ENCODE peak calls at places on chromosomes 2 and 18, in nine cellular contexts. R is ovary; F is OCI-LY7; T is substantia nigra; P is effector memory CD4-positive, alpha-beta T cell; I is aorta; H is psoas muscle; Y is gastrocnemius medialis; N is endodermal cell. G is an unnamed sample.

GRCh38 chr18:12036201-12036751 is 55.0 kb downstream of the IMPA2 start:
- DNase-seq in Y (no peak), P (no peak), H (no peak), F (no peak), R (no peak), I (no peak), N (no peak), T (no peak), G (no peak)

GRCh38 chr2:31739156-31739555 is 158.4 kb upstream of the SRD5A2 start:
- DNase-seq in Y (no peak), F (no peak), H (no peak), P (no peak), T (no peak), I (no peak), R (no peak), N (no peak), G (no peak)

GRCh38 chr2:120736955-120737801 is 1.5 kb downstream of the GLI2 start:
- DNase-seq in P (no peak), F (no peak), H (peak), N (peak), I (peak), Y (no peak), R (peak), T (no peak), G (no peak)

GRCh38 chr2:36545871-36546416 is 52.0 kb downstream of the FEZ2 start:
- DNase-seq in P (no peak), N (no peak), H (no peak), R (no peak), I (no peak), F (no peak), T (no peak), Y (no peak), G (no peak)

GRCh38 chr2:230877737-230878598 is 13.2 kb downstream of the ITM2C start:
- DNase-seq in I (peak), R (no peak), T (no peak), P (no peak), N (peak), F (no peak), Y (no peak), H (no peak), G (peak)

GRCh38 chr2:98895901-98896300 is 40.1 kb downstream of the CRACDL start:
- DNase-seq in P (no peak), F (no peak), N (no peak), H (no peak), T (no peak), R (no peak), I (no peak), Y (no peak), G (no peak)

GRCh38 chr2:232502513-232502900 is 14.9 kb upstream of the ECEL1 start:
- DNase-seq in R (no peak), P (no peak), F (no peak), H (no peak), T (no peak), Y (no peak), I (no peak), N (no peak), G (no peak)

GRCh38 chr18:36176739-36177138 is 10.6 kb upstream of the MOCOS start:
- DNase-seq in T (no peak), P (no peak), N (no peak), Y (no peak), I (no peak), R (no peak), F (no peak), H (no peak), G (no peak)

GRCh38 chr2:24919100-24919976 is 699 bp downstream of the ADCY3 start:
- DNase-seq in I (peak), H (peak), N (peak), T (no peak), P (peak), R (no peak), F (peak), Y (no peak), G (peak)

GRCh38 chr2:20419752-20420151 is 27.1 kb upstream of the RHOB start:
- DNase-seq in F (no peak), N (no peak), Y (no peak), H (no peak), T (no peak), P (no peak), I (no peak), R (no peak), G (no peak)

GRCh38 chr2:214465386-214466146 is 54.7 kb downstream of the VWC2L start:
- DNase-seq in N (no peak), F (no peak), R (no peak), H (peak), T (no peak), Y (peak), P (no peak), I (peak), G (no peak)

GRCh38 chr18:8988262-8988871 is 114.1 kb upstream of the NDUFV2 start:
- DNase-seq in F (peak), T (peak), H (peak), N (peak), Y (no peak), R (peak), P (peak), I (peak), G (peak)

GRCh38 chr2:135820003-135820618 is 16.9 kb downstream of the LCT start:
- DNase-seq in F (no peak), H (no peak), P (no peak), N (no peak), I (no peak), R (no peak), Y (no peak), T (no peak), G (peak)

GRCh38 chr2:201758873-201759272 is 21.9 kb downstream of the ALS2 start:
- DNase-seq in N (no peak), Y (no peak), F (no peak), P (no peak), H (no peak), R (no peak), I (no peak), T (no peak), G (no peak)

DNA sequence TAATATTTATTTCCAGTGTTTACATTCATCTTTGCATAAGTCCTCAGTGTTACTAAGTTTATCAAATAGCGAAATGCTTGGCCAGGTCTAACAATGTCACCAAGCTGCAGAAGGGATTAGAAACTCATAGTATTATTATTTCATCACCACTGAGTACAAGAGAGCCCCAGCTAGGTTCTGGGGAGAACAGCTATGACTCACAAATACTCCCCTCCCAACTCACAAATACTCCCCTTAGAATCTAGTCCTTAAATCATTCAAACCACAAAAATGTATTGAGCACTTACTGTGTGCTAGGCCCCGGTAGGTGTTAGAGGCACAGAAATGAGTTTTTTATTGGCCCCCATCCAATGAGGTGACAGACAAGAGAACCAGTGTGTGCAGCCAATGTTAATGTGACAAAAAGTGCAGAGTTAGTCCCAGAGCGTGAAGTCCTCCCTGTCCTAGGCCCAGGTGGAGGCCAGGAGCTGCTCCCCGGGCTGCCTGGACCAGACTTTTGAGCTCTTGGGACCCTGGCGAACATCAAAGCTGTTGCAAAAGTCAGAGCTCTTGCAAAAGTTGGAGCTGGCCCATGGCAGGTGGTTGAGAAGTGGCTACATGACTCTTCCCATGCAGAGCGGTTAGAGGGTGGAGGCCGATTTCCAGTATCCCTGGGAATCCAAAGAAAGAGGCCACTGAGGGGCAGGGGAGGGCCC is 9.8 kb downstream of the STEAP3 start:
- DNase-seq in T (no peak), N (no peak), F (no peak), H (peak), I (no peak), R (no peak), P (no peak), Y (peak), G (no peak)
- H3K27ac ChIP-seq in T (no peak), N (no peak), F (no peak), H (peak), I (no peak), R (no peak), P (no peak), Y (peak), G (no peak)

DNA sequence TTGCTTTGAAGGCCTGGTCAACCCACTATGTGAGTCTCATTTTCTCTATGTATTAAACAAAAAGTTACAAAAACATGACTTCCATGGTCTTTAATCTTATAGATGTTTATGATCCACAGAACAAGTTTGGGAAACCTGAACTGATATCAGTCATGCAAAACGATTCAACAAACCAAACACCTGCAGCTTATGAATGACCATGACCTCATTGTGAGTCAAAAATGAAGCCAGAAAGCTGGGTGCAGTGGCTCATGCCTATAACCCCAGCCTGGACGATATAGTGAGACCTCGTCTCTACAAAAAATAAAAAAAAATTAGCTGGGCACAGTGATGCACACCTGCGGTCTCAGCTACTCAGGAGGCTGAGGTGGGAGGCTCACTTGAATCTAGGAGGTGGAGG is 270.4 kb upstream of the CCDC68 start:
- DNase-seq in N (no peak), H (no peak), R (no peak), I (no peak), T (no peak), F (no peak), Y (no peak), P (no peak), G (no peak)
- H3K27ac ChIP-seq in N (no peak), H (no peak), R (no peak), I (no peak), T (no peak), F (no peak), Y (no peak), P (no peak), G (no peak)

GRCh38 chr2:177169810-177170514 is 42.6 kb upstream of the HNRNPA3 start:
- DNase-seq in H (no peak), F (no peak), I (no peak), T (no peak), Y (no peak), P (no peak), R (no peak), N (no peak), G (no peak)
- H3K27ac ChIP-seq in H (no peak), F (no peak), I (peak), T (no peak), Y (no peak), P (no peak), R (no peak), N (peak), G (no peak)

DNA sequence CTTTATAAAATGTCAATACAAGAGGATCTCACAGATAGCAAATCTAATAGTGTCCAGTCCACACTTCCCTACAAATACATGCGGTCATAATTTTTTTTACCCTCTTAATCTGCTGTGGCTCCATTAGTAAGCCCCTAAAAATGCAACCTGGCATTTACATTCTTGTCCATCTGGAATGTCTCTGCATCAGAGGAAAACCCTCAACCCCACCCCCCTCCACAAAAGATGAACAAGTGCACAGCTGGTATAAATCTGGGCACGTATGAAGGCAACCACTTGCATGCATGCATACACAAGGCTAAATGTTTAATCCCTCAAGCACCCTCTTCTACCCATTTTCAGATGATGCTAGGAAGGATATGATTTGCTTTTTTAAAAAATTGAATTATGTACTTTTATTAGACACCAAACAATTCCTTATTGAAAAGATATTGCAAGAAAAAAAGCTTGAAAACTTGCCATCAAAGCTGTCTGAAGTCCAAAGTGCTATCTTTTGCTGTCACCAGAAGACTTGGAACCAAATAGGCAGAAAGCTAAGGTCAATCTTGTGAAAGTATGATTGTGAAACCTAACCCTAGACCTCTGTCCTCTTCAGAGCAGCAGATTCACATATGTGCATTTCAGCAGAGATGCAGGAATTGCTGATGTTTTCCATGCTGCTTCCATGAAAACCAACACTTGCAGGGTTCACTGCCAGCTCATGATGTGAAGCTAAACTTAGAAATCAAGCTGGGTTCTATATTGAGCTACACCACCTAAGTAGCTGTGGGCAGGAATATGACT is 39.0 kb downstream of the IRS1 start:
- DNase-seq in N (no peak), F (no peak), H (no peak), T (no peak), Y (peak), I (no peak), P (no peak), R (no peak), G (no peak)
- H3K27ac ChIP-seq in N (no peak), F (no peak), H (peak), T (no peak), Y (peak), I (no peak), P (no peak), R (no peak), G (no peak)

DNA sequence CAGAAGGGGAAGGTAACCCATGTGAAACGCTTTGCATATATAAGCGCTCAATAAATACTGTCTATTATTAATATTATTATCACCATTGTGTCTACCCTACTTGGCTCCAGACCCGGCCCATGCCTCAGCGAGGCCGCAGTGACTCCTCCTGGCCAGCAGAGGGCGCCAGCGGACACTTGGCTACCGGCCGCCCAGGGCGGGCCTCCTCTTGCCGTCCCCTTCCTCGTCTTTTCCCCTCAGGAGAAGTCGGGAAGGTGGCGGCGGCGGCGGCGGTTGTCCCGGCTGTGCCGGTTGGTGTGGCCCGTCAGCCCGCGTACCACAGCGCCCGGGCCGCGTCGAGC is at the start of gene AGFG1:
- DNase-seq in I (peak), P (peak), R (peak), H (peak), F (peak), Y (peak), N (peak), T (peak), G (peak)
- H3K27ac ChIP-seq in I (peak), P (peak), R (peak), H (peak), F (peak), Y (peak), N (peak), T (peak), G (peak)

GRCh38 chr18:61892683-61893303 is at the start of gene RNF152:
- DNase-seq in R (peak), H (peak), I (peak), P (no peak), T (peak), F (no peak), Y (no peak), N (peak), G (peak)
- H3K27ac ChIP-seq in R (peak), H (peak), I (peak), P (no peak), T (peak), F (no peak), Y (peak), N (no peak), G (peak)

GRCh38 chr2:160141944-160142343 is 58.1 kb downstream of the ITGB6 start:
- DNase-seq in I (no peak), H (no peak), F (no peak), N (no peak), R (no peak), P (no peak), Y (no peak), T (no peak), G (no peak)
- H3K27ac ChIP-seq in I (peak), H (no peak), F (no peak), N (no peak), R (no peak), P (no peak), Y (peak), T (no peak), G (no peak)

G was measured in DND-41.